ENCODE peak calls at places on chromosomes 3 and 15, in six cellular contexts. N is heart left ventricle, W is tibial nerve, U is tibial artery, G is IMR-90, J is ascending aorta. S is an unnamed sample.

GRCh38 chr3:71478568-71478967 is 105.0 kb downstream of the FOXP1 start:
- DNase-seq in G (peak; percentile 26), N (no peak), W (no peak), U (no peak), J (no peak), S (no peak)

GRCh38 chr3:103785537-103785936 is 1350.7 kb downstream of the ZPLD1 start:
- DNase-seq in G (no peak), J (no peak), U (no peak), W (no peak), N (no peak), S (no peak)

GRCh38 chr3:58749948-58750347 is 83.4 kb upstream of the FAM3D start:
- DNase-seq in U (no peak), N (no peak), J (no peak), W (no peak), G (no peak), S (no peak)

GRCh38 chr3:77259701-77260100 is 219.8 kb downstream of the ROBO2 start:
- DNase-seq in G (no peak), W (no peak), U (no peak), J (no peak), N (no peak), S (no peak)

GRCh38 chr3:33920511-33920910 is 122.1 kb downstream of the PDCD6IP start:
- DNase-seq in G (no peak), W (no peak), J (no peak), U (no peak), N (no peak), S (no peak)

GRCh38 chr3:147191795-147192385 is 214.5 kb downstream of the ZIC4 start:
- DNase-seq in N (no peak), G (peak; percentile 75), W (no peak), J (no peak), U (no peak), S (no peak)

GRCh38 chr15:80749589-80749988 is 29.6 kb upstream of the CEMIP start:
- DNase-seq in W (no peak), J (no peak), N (no peak), U (no peak), G (peak; percentile 46), S (no peak)

GRCh38 chr15:38991126-38991525 is 426.5 kb upstream of the RASGRP1 start:
- DNase-seq in W (no peak), J (no peak), N (no peak), U (peak; percentile 21), G (peak; percentile 56), S (no peak)

GRCh38 chr3:142853270-142854163 is 35.4 kb downstream of the PCOLCE2 start:
- DNase-seq in W (no peak), G (peak; percentile 21), U (no peak), N (peak; percentile 42), J (no peak), S (no peak)

GRCh38 chr3:119013951-119014350 is 20.7 kb downstream of the IGSF11 start:
- DNase-seq in W (no peak), N (no peak), U (no peak), G (no peak), J (no peak), S (no peak)

GRCh38 chr15:76994496-76994895 is 430 bp upstream of the PSTPIP1 start:
- DNase-seq in J (peak; percentile 61), U (no peak), G (no peak), N (no peak), W (no peak), S (no peak)

GRCh38 chr3:185337231-185337816 is 25.6 kb upstream of the MAP3K13 start:
- DNase-seq in U (no peak), J (no peak), N (no peak), W (no peak), G (no peak), S (no peak)

GRCh38 chr15:45401665-45402161 is 23.4 kb upstream of the GATM start:
- DNase-seq in W (no peak), G (no peak), J (no peak), U (no peak), N (peak; percentile 10), S (no peak)

GRCh38 chr3:138348107-138348949 is at the start of gene MRAS:
- DNase-seq in W (peak; percentile 60), J (peak; percentile 91), N (peak; percentile 82), G (peak; percentile 73), U (peak; percentile 78), S (peak; percentile 87)

GRCh38 chr3:61562810-61563613 is 1.6 kb downstream of the PTPRG start:
- DNase-seq in G (peak; percentile 35), J (peak; percentile 65), U (peak; percentile 39), W (peak; percentile 18), N (peak; percentile 52), S (peak; percentile 58)

GRCh38 chr3:11381563-11381962 is 109.4 kb downstream of the ATG7 start:
- DNase-seq in J (no peak), N (no peak), G (peak; percentile 68), U (no peak), W (no peak), S (no peak)

GRCh38 chr3:71537211-71537611 is 46.3 kb downstream of the FOXP1 start:
- DNase-seq in N (no peak), W (no peak), J (peak; percentile 92), U (peak; percentile 51), G (peak; percentile 96), S (no peak)

GRCh38 chr15:53833134-53833624 is 73.7 kb upstream of the WDR72 start:
- DNase-seq in W (no peak), J (peak; percentile 69), U (no peak), G (peak; percentile 1), N (peak; percentile 30), S (no peak)

GRCh38 chr15:64596701-64597468 is 136.5 kb downstream of the ZNF609 start:
- DNase-seq in W (no peak), G (peak; percentile 45), U (no peak), J (no peak), N (peak; percentile 10), S (no peak)

GRCh38 chr3:9704343-9705322 is 1.0 kb downstream of the CPNE9 start:
- DNase-seq in U (no peak), J (no peak), W (no peak), G (peak; percentile 15), N (no peak), S (no peak)

GRCh38 chr15:100383302-100384107 is 41.7 kb upstream of the ADAMTS17 start:
- DNase-seq in W (no peak), G (no peak), U (no peak), J (no peak), N (no peak), S (no peak)

GRCh38 chr3:33139996-33140395 is 26.2 kb downstream of the CRTAP start:
- DNase-seq in U (no peak), W (no peak), J (no peak), N (no peak), G (peak; percentile 54), S (no peak)

GRCh38 chr3:144643778-144644191 is 672.2 kb downstream of the DIPK2A start:
- DNase-seq in U (no peak), J (no peak), W (no peak), G (peak; percentile 61), N (no peak), S (no peak)

GRCh38 chr3:132256984-132257383 is 60.2 kb upstream of the ACP3 start:
- DNase-seq in N (no peak), U (no peak), W (no peak), G (peak; percentile 56), J (no peak), S (no peak)

GRCh38 chr15:74430510-74430951 is 3.2 kb downstream of the SEMA7A start:
- DNase-seq in G (no peak), J (no peak), U (no peak), W (no peak), N (no peak), S (no peak)

GRCh38 chr15:42101861-42102260 is 7.5 kb upstream of the PLA2G4D start:
- DNase-seq in U (no peak), G (no peak), J (no peak), W (no peak), N (no peak), S (no peak)

GRCh38 chr3:15299036-15299435 is 33.4 kb downstream of the SH3BP5 start:
- DNase-seq in U (peak; percentile 55), G (no peak), N (no peak), J (peak; percentile 79), W (no peak), S (no peak)

GRCh38 chr3:160808838-160809237 is 52.8 kb downstream of the PPM1L start:
- DNase-seq in N (peak; percentile 51), W (no peak), J (peak; percentile 67), G (no peak), U (peak; percentile 20), S (no peak)

GRCh38 chr3:160812304-160812703 is 56.3 kb downstream of the PPM1L start:
- DNase-seq in J (no peak), G (no peak), W (no peak), N (no peak), U (no peak), S (no peak)

GRCh38 chr3:160806686-160807085 is 50.7 kb downstream of the PPM1L start:
- DNase-seq in W (no peak), J (no peak), G (no peak), U (no peak), N (no peak), S (no peak)

GRCh38 chr3:160809453-160809852 is 53.4 kb downstream of the PPM1L start:
- DNase-seq in W (no peak), J (no peak), N (no peak), U (no peak), G (no peak), S (no peak)

DNA sequence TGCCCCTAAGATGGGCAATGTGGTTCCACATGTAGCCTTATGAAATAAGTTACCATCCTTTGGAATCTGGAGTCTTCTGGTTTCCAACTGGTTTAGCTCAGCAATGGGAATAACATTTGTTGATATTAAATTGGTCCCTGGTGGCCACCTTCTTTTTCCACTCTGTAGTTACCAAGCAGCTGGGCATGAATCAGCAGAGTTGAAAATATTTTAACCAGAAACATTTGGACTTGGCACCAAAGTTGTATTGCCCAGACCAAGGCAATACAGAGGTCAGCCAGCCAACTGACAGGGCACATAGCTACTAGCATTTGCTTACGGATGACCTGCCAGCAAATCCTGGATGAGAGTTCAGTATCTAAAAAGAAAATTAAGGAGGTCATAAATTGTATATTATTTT is 54.3 kb downstream of the PPM1L start:
- DNase-seq in N (no peak), J (peak; percentile 76), G (no peak), W (no peak), U (peak; percentile 41), S (no peak)
- H3K4me1 ChIP-seq in N (peaks cover 43% of the 10 kb centered on the region), J (peaks cover 30% of the 10 kb centered on the region), G (no peaks in the 10 kb centered on the region), W (peaks cover 6% of the 10 kb centered on the region), U (peaks cover 67% of the 10 kb centered on the region), S (no peaks in the 10 kb centered on the region)

GRCh38 chr15:78148392-78149067 is 632 bp upstream of the IDH3A start:
- DNase-seq in G (peak; percentile 14), U (no peak), N (no peak), W (no peak), J (no peak), S (no peak)
- H3K27ac ChIP-seq in G (peak overlapping the region; percentile 55), U (peak overlapping the region; percentile 83), N (peak overlapping the region; percentile 32), W (no peak overlapping the region), J (peak overlapping the region; percentile 81), S (peak overlapping the region; percentile 97)

GRCh38 chr3:30437172-30437571 is 169.2 kb upstream of the TGFBR2 start:
- DNase-seq in U (peak; percentile 73), W (peak; percentile 32), N (peak; percentile 33), J (peak; percentile 69), G (peak; percentile 62), S (peak; percentile 65)
- H3K4me1 ChIP-seq in U (peaks cover 71% of the 10 kb centered on the region), W (peaks cover 26% of the 10 kb centered on the region), N (peaks cover 37% of the 10 kb centered on the region), J (peaks cover 51% of the 10 kb centered on the region), G (peaks cover 7% of the 10 kb centered on the region), S (peaks cover 37% of the 10 kb centered on the region)

DNA sequence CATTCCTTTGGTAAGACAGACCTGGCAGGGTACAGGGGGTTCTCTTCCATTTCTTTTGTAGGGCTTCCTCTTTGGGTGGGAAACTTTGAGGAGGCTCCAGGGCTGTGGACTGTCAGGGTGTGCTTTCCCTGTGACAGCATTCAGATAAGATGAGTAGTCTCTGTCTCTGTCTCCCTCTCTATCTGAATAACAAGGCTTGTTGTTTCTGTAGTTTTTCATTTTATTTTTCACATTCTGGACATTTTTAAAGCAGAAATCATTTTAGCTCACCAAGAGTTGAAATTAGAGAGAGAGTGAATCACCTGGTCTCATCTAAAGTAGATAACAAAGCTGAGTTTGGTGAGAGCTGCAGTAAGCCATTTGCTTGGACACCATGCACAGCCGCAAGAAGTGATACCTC is 100.8 kb upstream of the TPM1 start:
- DNase-seq in J (peak; percentile 45), W (no peak), G (peak; percentile 52), U (no peak), N (no peak), S (no peak)
- H3K27ac ChIP-seq in J (peak overlapping the region; percentile 81), W (no peak overlapping the region), G (no peak overlapping the region), U (peak overlapping the region; percentile 83), N (peak overlapping the region; percentile 88), S (peak overlapping the region; percentile 84)

S was measured in right atrium auricular region.